ENCODE peak calls at places on chromosomes 5 and 9, in five cellular contexts. T, N, E, R and O are unnamed samples.

GRCh38 chr9:14989811-14990210 is 79.6 kb upstream of the FREM1 start:
- DNase-seq in T (peak; percentile 6), N (peak; percentile 80), E (no peak), R (no peak), O (no peak)

GRCh38 chr9:117080996-117081395 is 333.9 kb downstream of the ASTN2 start:
- DNase-seq in T (no peak), N (no peak), E (no peak), R (no peak), O (peak; percentile 31)

GRCh38 chr9:13568446-13568845 is 289.0 kb upstream of the MPDZ start:
- DNase-seq in T (no peak), N (peak; percentile 31), E (no peak), R (no peak), O (no peak)

GRCh38 chr9:132725306-132725705 is 55.0 kb downstream of the GTF3C4 start:
- DNase-seq in T (no peak), N (no peak), E (no peak), R (no peak), O (no peak)

GRCh38 chr5:111159845-111160244 is 64.3 kb upstream of the CAMK4 start:
- DNase-seq in T (peak; percentile 8), N (no peak), E (no peak), R (no peak), O (no peak)

GRCh38 chr5:107218457-107219193 is 452.1 kb downstream of the EFNA5 start:
- DNase-seq in T (peak; percentile 17), N (peak; percentile 5), E (no peak), R (no peak), O (no peak)

GRCh38 chr5:6604341-6604740 is 28.5 kb downstream of the NSUN2 start:
- DNase-seq in T (no peak), N (no peak), E (no peak), R (no peak), O (no peak)

GRCh38 chr9:96884443-96884842 is 30.1 kb upstream of the ZNF782 start:
- DNase-seq in T (peak; percentile 94), N (peak; percentile 73), E (peak; percentile 92), R (no peak), O (no peak)

GRCh38 chr5:9562101-9562500 is 16.2 kb upstream of the SEMA5A start:
- DNase-seq in T (peak; percentile 93), N (peak; percentile 67), E (no peak), R (no peak), O (no peak)

GRCh38 chr5:73280821-73281746 is 108.1 kb downstream of the TMEM174 start:
- DNase-seq in T (peak; percentile 74), N (peak; percentile 53), E (peak; percentile 18), R (no peak), O (no peak)

GRCh38 chr5:17302590-17302989 is 85.2 kb downstream of the BASP1 start:
- DNase-seq in T (no peak), N (peak; percentile 69), E (no peak), R (no peak), O (no peak)

GRCh38 chr9:69056416-69056815 is 20.9 kb downstream of the FXN start:
- DNase-seq in T (no peak), N (no peak), E (no peak), R (no peak), O (no peak)

GRCh38 chr5:80516826-80517225 is 28.9 kb downstream of the FAM151B start:
- DNase-seq in T (peak; percentile 83), N (peak; percentile 84), E (peak; percentile 36), R (no peak), O (no peak)

GRCh38 chr5:142872217-142872616 is 102.0 kb downstream of the ARHGAP26 start:
- DNase-seq in T (no peak), N (no peak), E (no peak), R (no peak), O (no peak)

GRCh38 chr5:77064040-77064439 is 23.0 kb downstream of the ZBED3 start:
- DNase-seq in T (no peak), N (no peak), E (no peak), R (peak; percentile 21), O (no peak)

GRCh38 chr5:55102345-55102744 is at the start of gene GZMA:
- DNase-seq in T (no peak), N (no peak), E (no peak), R (no peak), O (no peak)

GRCh38 chr5:175672976-175673648 is 15.2 kb downstream of the HRH2 start:
- DNase-seq in T (no peak), N (no peak), E (no peak), R (no peak), O (no peak)

GRCh38 chr9:34458967-34459355 is 356 bp downstream of the DNAI1 start:
- DNase-seq in T (no peak), N (no peak), E (no peak), R (no peak), O (peak; percentile 46)

GRCh38 chr5:126046275-126046674 is 376.9 kb upstream of the GRAMD2B start:
- DNase-seq in T (no peak), N (no peak), E (no peak), R (no peak), O (no peak)

DNA sequence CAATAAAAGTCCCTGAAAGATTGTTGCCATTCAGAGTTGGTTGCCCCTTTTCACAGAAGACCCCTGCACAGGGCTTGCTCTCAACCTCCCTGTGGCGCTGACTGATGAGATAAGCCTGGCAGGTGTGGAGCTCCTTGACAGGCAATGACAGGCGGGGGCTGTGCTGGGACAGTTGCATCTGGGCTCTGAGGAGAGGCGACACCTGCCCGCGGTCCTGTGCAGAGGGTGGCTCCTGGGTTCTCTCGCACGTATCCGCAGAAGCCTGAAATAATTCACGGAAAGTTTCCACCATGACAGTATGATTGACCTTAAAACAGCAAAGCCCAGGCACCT is 19.8 kb upstream of the EXOC3 start:
- DNase-seq in T (no peak), N (no peak), E (no peak), R (no peak), O (no peak)
- TF ChIP-seq EZH2phosphoT487 in T (no peak), N (no peak), E (no peak), R (no peak), O (no peak)

GRCh38 chr5:1315018-1315708 is 20.3 kb upstream of the TERT start:
- DNase-seq in T (no peak), N (no peak), E (no peak), R (no peak), O (no peak)
- H3K27ac ChIP-seq in T (peak overlapping the region; percentile 77), N (no peak overlapping the region), E (no peak overlapping the region), R (peak overlapping the region; percentile 100), O (no peak overlapping the region)

DNA sequence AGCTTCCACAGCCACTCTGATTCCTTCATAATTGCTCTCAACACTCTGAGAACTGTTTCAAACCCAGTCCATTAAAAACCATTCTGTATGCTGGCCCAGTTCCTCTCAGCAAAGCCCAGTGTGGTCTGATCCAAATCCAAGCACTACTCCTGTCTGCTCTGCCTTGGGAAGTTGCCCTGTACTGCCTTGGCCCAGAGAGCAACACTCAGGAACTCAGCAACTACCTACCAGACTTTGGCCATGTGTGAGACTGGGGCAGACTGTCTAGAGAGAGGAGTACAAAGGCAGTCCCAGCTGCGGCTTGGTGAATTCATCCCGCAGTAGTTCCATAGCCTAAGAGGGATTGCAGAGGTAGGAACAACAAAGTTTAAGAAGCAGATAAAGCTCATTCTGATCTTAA is 214.4 kb downstream of the MCTP1 start:
- DNase-seq in T (no peak), N (no peak), E (no peak), R (no peak), O (no peak)
- TF ChIP-seq EZH2phosphoT487 in T (no peak), N (no peak), E (no peak), R (no peak), O (no peak)

GRCh38 chr9:17578577-17578910 is 322 bp upstream of the SH3GL2 start:
- DNase-seq in T (no peak), N (no peak), E (no peak), R (no peak), O (no peak)
- H3K27ac ChIP-seq in T (no peak overlapping the region), N (no peak overlapping the region), E (no peak overlapping the region), R (no peak overlapping the region), O (no peak overlapping the region)